ENCODE peak calls at places on chromosomes 11 and 22, in eight cellular contexts. M is pancreas, F is dorsolateral prefrontal cortex, K is skeletal muscle cell, I is stromal cell of bone marrow, X is neural crest cell, U is RWPE1, R is ureter. T is an unnamed sample.
A peak's percentile ranks its signal among the peaks of the same experiment; 100 is the strongest.

GRCh38 chr22:30747493-30747892 is 52.8 kb downstream of the OSBP2 start:
- DNase-seq in M (no peak), F (no peak), K (no peak), I (no peak), X (no peak), U (no peak), R (no peak), T (no peak)

GRCh38 chr11:48063424-48063978 is 83.1 kb downstream of the PTPRJ start:
- DNase-seq in M (no peak), F (no peak), K (peak; percentile 86), I (peak; percentile 92), X (no peak), U (peak; percentile 26), R (no peak), T (no peak)

GRCh38 chr11:17413414-17414316 is 25.2 kb upstream of the KCNJ11 start:
- DNase-seq in M (peak; percentile 98), F (no peak), K (no peak), I (no peak), X (no peak), U (no peak), R (no peak), T (no peak)

GRCh38 chr11:120021978-120022377 is 115.9 kb downstream of the TRIM29 start:
- DNase-seq in M (no peak), F (no peak), K (no peak), I (no peak), X (no peak), U (no peak), R (no peak), T (no peak)

GRCh38 chr11:102518296-102519094 is 12.1 kb downstream of the MMP7 start:
- DNase-seq in M (no peak), F (no peak), K (no peak), I (peak; percentile 15), X (no peak), U (no peak), R (no peak), T (no peak)

GRCh38 chr11:96113100-96113710 is 189.3 kb upstream of the MTMR2 start:
- DNase-seq in M (no peak), F (no peak), K (no peak), I (peak; percentile 53), X (no peak), U (no peak), R (no peak), T (no peak)

GRCh38 chr22:21641417-21641794 is 696 bp upstream of the SDF2L1 start:
- DNase-seq in M (no peak), F (no peak), K (no peak), I (no peak), X (peak; percentile 57), U (no peak), R (no peak), T (no peak)

GRCh38 chr11:128488471-128488870 is 98.9 kb downstream of the ETS1 start:
- DNase-seq in M (no peak), F (no peak), K (peak; percentile 89), I (peak; percentile 93), X (no peak), U (peak; percentile 73), R (no peak), T (no peak)

GRCh38 chr22:35987994-35988393 is 40.6 kb downstream of the RBFOX2 start:
- DNase-seq in M (no peak), F (no peak), K (no peak), I (no peak), X (no peak), U (no peak), R (no peak), T (no peak)

GRCh38 chr11:128704517-128704916 is 10.6 kb downstream of the FLI1 start:
- DNase-seq in M (no peak), F (no peak), K (no peak), I (no peak), X (no peak), U (no peak), R (no peak), T (no peak)

GRCh38 chr22:49929553-49929979 is 11.1 kb downstream of the CRELD2 start:
- DNase-seq in M (peak; percentile 86), F (no peak), K (no peak), I (no peak), X (peak; percentile 75), U (peak; percentile 65), R (no peak), T (peak; percentile 25)

GRCh38 chr11:3904228-3904627 is 48.8 kb downstream of the STIM1 start:
- DNase-seq in M (no peak), F (no peak), K (no peak), I (no peak), X (no peak), U (no peak), R (no peak), T (no peak)

GRCh38 chr22:43384863-43385262 is 27.0 kb upstream of the MPPED1 start:
- DNase-seq in M (no peak), F (no peak), K (no peak), I (no peak), X (no peak), U (no peak), R (no peak), T (no peak)

GRCh38 chr22:32502346-32502745 is 27.7 kb downstream of the FBXO7 start:
- DNase-seq in M (no peak), F (no peak), K (no peak), I (no peak), X (no peak), U (no peak), R (no peak), T (no peak)

GRCh38 chr11:73384871-73385692 is 8.9 kb downstream of the RELT start:
- DNase-seq in M (no peak), F (no peak), K (no peak), I (no peak), X (no peak), U (no peak), R (peak; percentile 67), T (peak; percentile 28)

GRCh38 chr11:70141490-70142014 is 61.5 kb upstream of the FADD start:
- DNase-seq in M (no peak), F (no peak), K (no peak), I (no peak), X (no peak), U (no peak), R (no peak), T (no peak)

GRCh38 chr11:67651976-67652895 is 1.7 kb upstream of the ACY3 start:
- DNase-seq in M (no peak), F (no peak), K (no peak), I (no peak), X (no peak), U (no peak), R (no peak), T (no peak)

GRCh38 chr11:119299416-119299815 is 17.5 kb downstream of the MCAM start:
- DNase-seq in M (no peak), F (no peak), K (no peak), I (no peak), X (no peak), U (no peak), R (no peak), T (no peak)

GRCh38 chr11:57083641-57084385 is 95.1 kb downstream of the OR5AK2 start:
- DNase-seq in M (no peak), F (no peak), K (no peak), I (no peak), X (no peak), U (no peak), R (no peak), T (no peak)

GRCh38 chr11:117980716-117981115 is 5.5 kb upstream of the IL10RA start:
- DNase-seq in M (no peak), F (no peak), K (no peak), I (no peak), X (no peak), U (no peak), R (peak; percentile 24), T (no peak)

GRCh38 chr11:122663764-122664163 is 8.2 kb downstream of the UBASH3B start:
- DNase-seq in M (no peak), F (no peak), K (no peak), I (no peak), X (no peak), U (no peak), R (no peak), T (no peak)

GRCh38 chr11:765025-765801 is 12.1 kb downstream of the GATD1 start:
- DNase-seq in M (peak; percentile 67), F (peak; percentile 68), K (no peak), I (no peak), X (peak; percentile 45), U (no peak), R (peak; percentile 57), T (no peak)

GRCh38 chr22:25622011-25622410 is 57.5 kb downstream of the GRK3 start:
- DNase-seq in M (no peak), F (no peak), K (peak; percentile 8), I (no peak), X (no peak), U (no peak), R (no peak), T (no peak)

GRCh38 chr11:27711725-27712124 is 11.5 kb upstream of the BDNF start:
- DNase-seq in M (no peak), F (no peak), K (no peak), I (no peak), X (no peak), U (no peak), R (no peak), T (no peak)

T was measured in amygdala.